ENCODE peak calls at places on chromosomes 12 and 14, in five cellular contexts. One of them, this sample, is unnamed.

GRCh38 chr14:52253503-52253902 is 14.0 kb upstream of the PTGDR start:
- DNase-seq in AG04450: no peak
- DNase-seq in AG10803: no peak
- DNase-seq in tibial nerve: no peak
- DNase-seq in fibroblast of the aortic adventitia: peak
- DNase-seq in this sample: no peak

GRCh38 chr12:46365951-46366379 is 6.6 kb downstream of the SLC38A2 start:
- DNase-seq in fibroblast of the aortic adventitia: peak
- DNase-seq in AG10803: no peak
- DNase-seq in tibial nerve: no peak
- DNase-seq in AG04450: no peak
- DNase-seq in this sample: no peak

GRCh38 chr12:14187966-14188365 is 177.5 kb upstream of the ATF7IP start:
- DNase-seq in AG04450: no peak
- DNase-seq in tibial nerve: no peak
- DNase-seq in AG10803: no peak
- DNase-seq in fibroblast of the aortic adventitia: no peak
- DNase-seq in this sample: no peak

GRCh38 chr12:60173213-60174170 is 577.7 kb downstream of the SLC16A7 start:
- DNase-seq in AG04450: no peak
- DNase-seq in tibial nerve: no peak
- DNase-seq in fibroblast of the aortic adventitia: no peak
- DNase-seq in AG10803: no peak
- DNase-seq in this sample: no peak

GRCh38 chr14:32078794-32079663 is 1.9 kb downstream of the ARHGAP5 start:
- DNase-seq in tibial nerve: no peak
- DNase-seq in AG04450: no peak
- DNase-seq in fibroblast of the aortic adventitia: peak
- DNase-seq in AG10803: no peak
- DNase-seq in this sample: no peak

GRCh38 chr14:33118653-33119052 is 180.0 kb downstream of the NPAS3 start:
- DNase-seq in AG10803: no peak
- DNase-seq in tibial nerve: no peak
- DNase-seq in fibroblast of the aortic adventitia: no peak
- DNase-seq in AG04450: no peak
- DNase-seq in this sample: no peak

GRCh38 chr12:130026608-130027176 is 122.9 kb upstream of the TMEM132D start:
- DNase-seq in AG04450: no peak
- DNase-seq in fibroblast of the aortic adventitia: no peak
- DNase-seq in tibial nerve: peak
- DNase-seq in AG10803: no peak
- DNase-seq in this sample: no peak

GRCh38 chr12:92757599-92758121 is 54.9 kb downstream of the PLEKHG7 start:
- DNase-seq in AG04450: no peak
- DNase-seq in tibial nerve: no peak
- DNase-seq in AG10803: no peak
- DNase-seq in fibroblast of the aortic adventitia: no peak
- DNase-seq in this sample: no peak

GRCh38 chr12:57342207-57342691 is 88.6 kb downstream of the R3HDM2 start:
- DNase-seq in fibroblast of the aortic adventitia: peak
- DNase-seq in tibial nerve: no peak
- DNase-seq in AG04450: peak
- DNase-seq in AG10803: peak
- DNase-seq in this sample: no peak

GRCh38 chr12:10636611-10637010 is 23.2 kb upstream of the MAGOHB start:
- DNase-seq in AG10803: no peak
- DNase-seq in AG04450: no peak
- DNase-seq in fibroblast of the aortic adventitia: no peak
- DNase-seq in tibial nerve: no peak
- DNase-seq in this sample: no peak

GRCh38 chr12:105378821-105379400 is 48.4 kb downstream of the C12orf75 start:
- DNase-seq in AG04450: no peak
- DNase-seq in tibial nerve: no peak
- DNase-seq in AG10803: no peak
- DNase-seq in fibroblast of the aortic adventitia: peak
- DNase-seq in this sample: no peak

GRCh38 chr12:46556820-46557524 is 184.4 kb upstream of the SLC38A2 start:
- DNase-seq in AG04450: no peak
- DNase-seq in tibial nerve: no peak
- DNase-seq in fibroblast of the aortic adventitia: peak
- DNase-seq in AG10803: peak
- DNase-seq in this sample: no peak

GRCh38 chr12:30546121-30546520 is 149.5 kb downstream of the IPO8 start:
- DNase-seq in fibroblast of the aortic adventitia: no peak
- DNase-seq in AG10803: no peak
- DNase-seq in AG04450: no peak
- DNase-seq in tibial nerve: no peak
- DNase-seq in this sample: no peak

GRCh38 chr14:95174184-95174804 is 17.0 kb upstream of the DICER1 start:
- DNase-seq in AG04450: no peak
- DNase-seq in AG10803: peak
- DNase-seq in tibial nerve: no peak
- DNase-seq in fibroblast of the aortic adventitia: peak
- DNase-seq in this sample: no peak

GRCh38 chr12:21330682-21331253 is 3.9 kb downstream of the SLCO1A2 start:
- DNase-seq in fibroblast of the aortic adventitia: no peak
- DNase-seq in AG04450: no peak
- DNase-seq in AG10803: no peak
- DNase-seq in tibial nerve: no peak
- DNase-seq in this sample: no peak

GRCh38 chr14:102697125-102697900 is 79.9 kb upstream of the TRAF3 start:
- DNase-seq in AG04450: no peak
- DNase-seq in fibroblast of the aortic adventitia: no peak
- DNase-seq in AG10803: no peak
- DNase-seq in tibial nerve: no peak
- DNase-seq in this sample: no peak

GRCh38 chr14:21090194-21090939 is 8.1 kb downstream of the ZNF219 start:
- DNase-seq in AG10803: no peak
- DNase-seq in fibroblast of the aortic adventitia: no peak
- DNase-seq in AG04450: no peak
- DNase-seq in tibial nerve: no peak
- DNase-seq in this sample: peak

GRCh38 chr12:108305520-108305919 is 33.6 kb downstream of the CMKLR1 start:
- DNase-seq in AG10803: peak
- DNase-seq in tibial nerve: peak
- DNase-seq in AG04450: peak
- DNase-seq in fibroblast of the aortic adventitia: peak
- DNase-seq in this sample: peak

GRCh38 chr14:42224053-42224888 is 617.6 kb downstream of the LRFN5 start:
- DNase-seq in AG10803: peak
- DNase-seq in AG04450: peak
- DNase-seq in tibial nerve: peak
- DNase-seq in fibroblast of the aortic adventitia: peak
- DNase-seq in this sample: peak

GRCh38 chr12:113697646-113698504 is 226.2 kb upstream of the LHX5 start:
- DNase-seq in AG04450: no peak
- DNase-seq in fibroblast of the aortic adventitia: peak
- DNase-seq in tibial nerve: no peak
- DNase-seq in AG10803: no peak
- DNase-seq in this sample: no peak

GRCh38 chr14:75234173-75234855 is 44.3 kb upstream of the FOS start:
- DNase-seq in AG04450: peak
- DNase-seq in fibroblast of the aortic adventitia: peak
- DNase-seq in AG10803: peak
- DNase-seq in tibial nerve: no peak
- DNase-seq in this sample: no peak

GRCh38 chr14:67396381-67396965 is 15.5 kb downstream of the PLEK2 start:
- DNase-seq in AG10803: peak
- DNase-seq in AG04450: no peak
- DNase-seq in tibial nerve: no peak
- DNase-seq in fibroblast of the aortic adventitia: peak
- DNase-seq in this sample: no peak

GRCh38 chr14:54554401-54554800 is 12.5 kb upstream of the SAMD4A start:
- DNase-seq in fibroblast of the aortic adventitia: no peak
- DNase-seq in AG10803: no peak
- DNase-seq in AG04450: no peak
- DNase-seq in tibial nerve: no peak
- DNase-seq in this sample: no peak

DNA sequence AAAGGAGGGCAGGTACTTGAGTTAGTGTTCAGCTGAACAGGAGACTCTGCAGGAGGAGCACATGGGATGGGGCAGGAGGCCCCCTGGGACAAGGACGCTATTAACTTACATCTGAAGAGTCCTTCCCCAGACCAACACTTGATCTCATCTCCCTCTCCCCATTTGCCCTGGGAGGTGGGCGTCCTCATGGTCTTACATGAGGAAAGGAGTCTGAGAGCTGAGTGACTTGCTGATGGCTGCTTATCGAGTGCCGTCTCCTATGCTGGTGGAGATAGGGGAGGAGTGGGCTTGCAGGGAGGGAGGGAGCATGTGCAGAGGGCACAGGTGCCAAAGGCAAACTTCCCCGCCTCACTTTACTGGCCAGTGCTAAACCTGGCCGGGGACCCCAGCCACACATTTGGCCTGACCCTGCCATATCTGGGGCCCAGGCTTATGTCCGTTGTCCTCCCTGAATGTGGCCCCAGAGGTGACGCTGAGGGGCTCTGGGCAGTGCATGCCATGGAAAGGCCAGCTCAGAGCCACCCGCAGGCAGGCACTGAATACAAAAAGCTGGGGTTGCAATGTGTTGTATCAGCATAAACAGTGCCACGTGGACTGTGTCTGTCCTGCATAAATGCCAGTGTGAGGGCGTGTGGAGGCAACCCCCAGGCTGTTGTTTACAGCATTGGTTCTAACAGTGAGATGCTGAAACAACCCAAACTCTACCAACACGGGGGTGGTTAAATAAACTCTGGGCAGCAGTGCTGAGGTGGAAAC is 29.4 kb downstream of the FAIM2 start:
- DNase-seq in fibroblast of the aortic adventitia: no peak
- DNase-seq in AG04450: no peak
- DNase-seq in AG10803: no peak
- DNase-seq in tibial nerve: no peak
- DNase-seq in this sample: no peak
- TF ChIP-seq CTCF in fibroblast of the aortic adventitia: no peak
- TF ChIP-seq CTCF in AG04450: no peak
- TF ChIP-seq CTCF in AG10803: no peak
- TF ChIP-seq CTCF in tibial nerve: no peak
- TF ChIP-seq CTCF in this sample: no peak

DNA sequence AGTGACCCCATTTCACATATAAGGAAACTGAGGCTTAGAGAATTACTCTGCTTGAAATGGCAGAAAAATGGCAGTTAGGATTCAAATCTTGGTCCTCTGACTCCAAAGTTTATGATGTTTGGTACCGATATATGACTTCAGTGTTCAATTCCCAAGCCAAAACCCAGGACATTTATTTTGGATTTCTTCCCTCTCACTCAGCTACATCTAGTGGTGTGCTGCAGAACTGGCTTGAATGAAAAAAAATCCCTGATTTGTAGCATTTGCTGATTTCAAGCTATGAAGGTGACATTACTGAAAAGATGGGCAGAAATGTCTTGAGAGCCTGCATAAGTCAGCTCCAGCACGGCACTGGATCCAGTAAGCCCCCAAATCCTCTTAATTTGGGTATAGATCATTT is 106.4 kb downstream of the EFCAB11 start:
- DNase-seq in AG04450: no peak
- DNase-seq in fibroblast of the aortic adventitia: peak
- DNase-seq in tibial nerve: no peak
- DNase-seq in AG10803: peak
- DNase-seq in this sample: no peak
- TF ChIP-seq CTCF in AG04450: peak
- TF ChIP-seq CTCF in fibroblast of the aortic adventitia: peak
- TF ChIP-seq CTCF in tibial nerve: peak
- TF ChIP-seq CTCF in AG10803: peak
- TF ChIP-seq CTCF in this sample: no peak

DNA sequence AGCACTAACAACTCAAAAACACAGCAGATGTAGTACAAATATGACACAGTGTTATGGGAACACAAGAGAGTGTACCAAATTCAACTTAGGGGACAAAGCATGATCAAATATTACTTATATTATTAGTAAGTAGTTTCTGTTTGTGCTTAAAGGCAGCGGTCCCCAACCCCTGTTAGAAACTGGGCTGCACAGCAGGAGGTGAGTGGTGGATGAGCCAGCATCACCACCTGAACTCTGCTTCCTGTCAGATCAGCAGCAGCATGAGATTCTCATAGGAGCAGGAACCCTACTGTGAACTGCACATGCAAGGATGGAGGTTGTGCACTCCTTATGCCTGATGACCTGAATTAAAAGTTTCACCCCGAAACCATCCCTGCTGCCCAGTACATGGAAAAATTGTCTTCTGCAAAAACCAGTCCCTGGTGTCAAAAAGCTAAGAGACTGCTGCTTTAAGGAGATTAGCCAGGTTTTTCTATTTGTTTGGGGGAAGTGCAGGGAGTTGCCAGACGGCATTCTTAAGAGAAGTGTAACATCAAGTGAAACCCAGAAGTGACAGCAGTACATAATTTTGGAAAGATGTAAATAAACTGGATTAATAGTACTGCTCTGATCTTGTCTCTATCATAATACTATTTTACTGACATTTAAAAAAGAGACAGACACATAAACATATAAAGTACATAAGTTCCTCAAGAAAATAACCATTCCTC is 26.7 kb downstream of the GTF2A1 start:
- DNase-seq in fibroblast of the aortic adventitia: no peak
- DNase-seq in tibial nerve: no peak
- DNase-seq in AG10803: no peak
- DNase-seq in AG04450: no peak
- DNase-seq in this sample: no peak
- TF ChIP-seq CTCF in fibroblast of the aortic adventitia: no peak
- TF ChIP-seq CTCF in tibial nerve: no peak
- TF ChIP-seq CTCF in AG10803: no peak
- TF ChIP-seq CTCF in AG04450: no peak
- TF ChIP-seq CTCF in this sample: no peak

GRCh38 chr12:102740157-102741032 is 176.6 kb downstream of the PAH start:
- DNase-seq in AG10803: peak
- DNase-seq in tibial nerve: no peak
- DNase-seq in fibroblast of the aortic adventitia: peak
- DNase-seq in AG04450: no peak
- DNase-seq in this sample: no peak
- TF ChIP-seq CTCF in AG10803: peak
- TF ChIP-seq CTCF in tibial nerve: peak
- TF ChIP-seq CTCF in fibroblast of the aortic adventitia: no peak
- TF ChIP-seq CTCF in AG04450: peak
- TF ChIP-seq CTCF in this sample: no peak

GRCh38 chr12:121579981-121580868 is 598 bp downstream of the KDM2B start:
- DNase-seq in AG04450: no peak
- DNase-seq in fibroblast of the aortic adventitia: peak
- DNase-seq in tibial nerve: peak
- DNase-seq in AG10803: peak
- DNase-seq in this sample: no peak

GRCh38 chr12:121582583-121583333 is 1.9 kb upstream of the KDM2B start:
- DNase-seq in AG10803: no peak
- DNase-seq in AG04450: no peak
- DNase-seq in fibroblast of the aortic adventitia: peak
- DNase-seq in tibial nerve: no peak
- DNase-seq in this sample: no peak

GRCh38 chr12:121579190-121579791 is 1.5 kb downstream of the KDM2B start:
- DNase-seq in tibial nerve: peak
- DNase-seq in AG10803: no peak
- DNase-seq in AG04450: no peak
- DNase-seq in fibroblast of the aortic adventitia: no peak
- DNase-seq in this sample: no peak

GRCh38 chr12:121580959-121581680 is at the start of gene KDM2B:
- DNase-seq in tibial nerve: peak
- DNase-seq in fibroblast of the aortic adventitia: peak
- DNase-seq in AG10803: peak
- DNase-seq in AG04450: no peak
- DNase-seq in this sample: no peak

GRCh38 chr12:121581681-121582439 is 1.0 kb upstream of the KDM2B start:
- DNase-seq in tibial nerve: peak
- DNase-seq in fibroblast of the aortic adventitia: peak
- DNase-seq in AG04450: no peak
- DNase-seq in AG10803: peak
- DNase-seq in this sample: no peak
- TF ChIP-seq CTCF in tibial nerve: no peak
- TF ChIP-seq CTCF in fibroblast of the aortic adventitia: no peak
- TF ChIP-seq CTCF in AG04450: peak
- TF ChIP-seq CTCF in AG10803: peak
- TF ChIP-seq CTCF in this sample: no peak

This sample was measured in omental fat pad.